ENCODE peak calls at places on chromosomes 7 and 10, in six cellular contexts. One of them, this sample, is unnamed.

GRCh38 chr7:16599860-16600259 is 45.7 kb downstream of the ANKMY2 start:
- DNase-seq in H1: no peak
- DNase-seq in neuronal stem cell: no peak
- DNase-seq in IMR-90: no peak
- DNase-seq in H9: no peak
- DNase-seq in trophoblast cell: no peak
- DNase-seq in this sample: no peak

GRCh38 chr7:127396184-127396583 is 3.7 kb upstream of the ZNF800 start:
- DNase-seq in IMR-90: no peak
- DNase-seq in H9: peak; percentile 33
- DNase-seq in trophoblast cell: peak; percentile 48
- DNase-seq in H1: no peak
- DNase-seq in neuronal stem cell: no peak
- DNase-seq in this sample: peak; percentile 45

GRCh38 chr7:141158562-141158961 is 84.7 kb downstream of the TMEM178B start:
- DNase-seq in neuronal stem cell: no peak
- DNase-seq in trophoblast cell: peak; percentile 76
- DNase-seq in H9: peak; percentile 50
- DNase-seq in IMR-90: peak; percentile 94
- DNase-seq in H1: no peak
- DNase-seq in this sample: peak; percentile 86

GRCh38 chr7:80686576-80686975 is 48.1 kb downstream of the CD36 start:
- DNase-seq in H1: no peak
- DNase-seq in trophoblast cell: no peak
- DNase-seq in IMR-90: peak; percentile 68
- DNase-seq in neuronal stem cell: no peak
- DNase-seq in H9: no peak
- DNase-seq in this sample: no peak

GRCh38 chr10:130875116-130875515 is 436.4 kb downstream of the TCERG1L start:
- DNase-seq in IMR-90: no peak
- DNase-seq in H9: no peak
- DNase-seq in neuronal stem cell: no peak
- DNase-seq in trophoblast cell: no peak
- DNase-seq in H1: no peak
- DNase-seq in this sample: no peak

GRCh38 chr10:63384675-63385074 is 81.1 kb downstream of the JMJD1C start:
- DNase-seq in neuronal stem cell: no peak
- DNase-seq in H9: no peak
- DNase-seq in IMR-90: no peak
- DNase-seq in trophoblast cell: no peak
- DNase-seq in H1: no peak
- DNase-seq in this sample: no peak

GRCh38 chr7:43004076-43004475 is 71.9 kb downstream of the MRPL32 start:
- DNase-seq in H9: no peak
- DNase-seq in trophoblast cell: no peak
- DNase-seq in IMR-90: no peak
- DNase-seq in neuronal stem cell: no peak
- DNase-seq in H1: no peak
- DNase-seq in this sample: peak; percentile 14

GRCh38 chr7:44615149-44615611 is 8.8 kb downstream of the OGDH start:
- DNase-seq in neuronal stem cell: no peak
- DNase-seq in IMR-90: peak; percentile 48
- DNase-seq in H1: no peak
- DNase-seq in trophoblast cell: peak; percentile 12
- DNase-seq in H9: no peak
- DNase-seq in this sample: peak; percentile 54

GRCh38 chr7:136480875-136481274 is 387.6 kb upstream of the CHRM2 start:
- DNase-seq in IMR-90: no peak
- DNase-seq in neuronal stem cell: no peak
- DNase-seq in trophoblast cell: no peak
- DNase-seq in H1: no peak
- DNase-seq in H9: no peak
- DNase-seq in this sample: no peak

GRCh38 chr7:26620352-26620751 is 244.0 kb downstream of the SKAP2 start:
- DNase-seq in IMR-90: no peak
- DNase-seq in H9: peak; percentile 78
- DNase-seq in H1: peak; percentile 74
- DNase-seq in neuronal stem cell: no peak
- DNase-seq in trophoblast cell: peak; percentile 71
- DNase-seq in this sample: peak; percentile 29

GRCh38 chr10:101080933-101081546 is 19.3 kb downstream of the KAZALD1 start:
- DNase-seq in H1: no peak
- DNase-seq in trophoblast cell: no peak
- DNase-seq in H9: peak; percentile 61
- DNase-seq in IMR-90: peak; percentile 29
- DNase-seq in neuronal stem cell: peak; percentile 49
- DNase-seq in this sample: peak; percentile 28

GRCh38 chr7:87354749-87355148 is 9.3 kb downstream of the CROT start:
- DNase-seq in trophoblast cell: no peak
- DNase-seq in IMR-90: peak; percentile 10
- DNase-seq in H1: no peak
- DNase-seq in neuronal stem cell: peak; percentile 41
- DNase-seq in H9: no peak
- DNase-seq in this sample: no peak

GRCh38 chr10:14456870-14457266 is 126.1 kb upstream of the FRMD4A start:
- DNase-seq in H1: no peak
- DNase-seq in IMR-90: no peak
- DNase-seq in neuronal stem cell: no peak
- DNase-seq in trophoblast cell: no peak
- DNase-seq in H9: no peak
- DNase-seq in this sample: no peak

GRCh38 chr10:129963831-129964501 is at the start of gene EBF3:
- DNase-seq in H9: peak; percentile 86
- DNase-seq in neuronal stem cell: peak; percentile 91
- DNase-seq in IMR-90: peak; percentile 50
- DNase-seq in H1: peak; percentile 91
- DNase-seq in trophoblast cell: peak; percentile 58
- DNase-seq in this sample: peak; percentile 78

GRCh38 chr10:99965700-99966099 is 44.0 kb downstream of the DNMBP start:
- DNase-seq in H1: no peak
- DNase-seq in trophoblast cell: peak; percentile 49
- DNase-seq in neuronal stem cell: no peak
- DNase-seq in IMR-90: no peak
- DNase-seq in H9: no peak
- DNase-seq in this sample: peak; percentile 72

GRCh38 chr10:78913219-78914059 is 155.3 kb upstream of the ZMIZ1 start:
- DNase-seq in H1: peak; percentile 72
- DNase-seq in neuronal stem cell: peak; percentile 73
- DNase-seq in H9: peak; percentile 68
- DNase-seq in trophoblast cell: no peak
- DNase-seq in IMR-90: no peak
- DNase-seq in this sample: no peak

GRCh38 chr7:6730343-6730633 is 23.5 kb upstream of the ZNF12 start:
- DNase-seq in trophoblast cell: no peak
- DNase-seq in IMR-90: peak; percentile 33
- DNase-seq in H9: no peak
- DNase-seq in H1: no peak
- DNase-seq in neuronal stem cell: no peak
- DNase-seq in this sample: no peak

GRCh38 chr7:8168336-8168735 is 93.6 kb downstream of the ICA1 start:
- DNase-seq in H1: no peak
- DNase-seq in neuronal stem cell: no peak
- DNase-seq in H9: no peak
- DNase-seq in IMR-90: no peak
- DNase-seq in trophoblast cell: no peak
- DNase-seq in this sample: no peak

GRCh38 chr7:55192718-55193117 is 172.4 kb upstream of the LANCL2 start:
- DNase-seq in neuronal stem cell: no peak
- DNase-seq in H9: peak; percentile 20
- DNase-seq in H1: peak; percentile 30
- DNase-seq in IMR-90: peak; percentile 88
- DNase-seq in trophoblast cell: no peak
- DNase-seq in this sample: peak; percentile 66

GRCh38 chr7:20385121-20385520 is 54.4 kb downstream of the ITGB8 start:
- DNase-seq in neuronal stem cell: no peak
- DNase-seq in IMR-90: peak; percentile 89
- DNase-seq in H9: no peak
- DNase-seq in trophoblast cell: no peak
- DNase-seq in H1: no peak
- DNase-seq in this sample: peak; percentile 15

GRCh38 chr10:22268503-22268902 is 47.7 kb upstream of the COMMD3 start:
- DNase-seq in neuronal stem cell: no peak
- DNase-seq in trophoblast cell: no peak
- DNase-seq in H9: no peak
- DNase-seq in IMR-90: no peak
- DNase-seq in H1: no peak
- DNase-seq in this sample: no peak

GRCh38 chr10:10589540-10589939 is 428.1 kb upstream of the CELF2 start:
- DNase-seq in trophoblast cell: peak; percentile 1
- DNase-seq in H9: no peak
- DNase-seq in H1: no peak
- DNase-seq in neuronal stem cell: no peak
- DNase-seq in IMR-90: peak; percentile 92
- DNase-seq in this sample: peak; percentile 86

GRCh38 chr7:128389085-128389814 is 20.5 kb downstream of the IMPDH1 start:
- DNase-seq in neuronal stem cell: peak; percentile 61
- DNase-seq in IMR-90: no peak
- DNase-seq in trophoblast cell: no peak
- DNase-seq in H9: peak; percentile 55
- DNase-seq in H1: no peak
- DNase-seq in this sample: no peak

GRCh38 chr10:110368002-110368401 is 63.3 kb upstream of the SMNDC1 start:
- DNase-seq in neuronal stem cell: no peak
- DNase-seq in H1: no peak
- DNase-seq in trophoblast cell: no peak
- DNase-seq in H9: no peak
- DNase-seq in IMR-90: peak; percentile 61
- DNase-seq in this sample: peak; percentile 62

GRCh38 chr10:131006458-131007256 is 304.9 kb downstream of the TCERG1L start:
- DNase-seq in H1: no peak
- DNase-seq in H9: no peak
- DNase-seq in neuronal stem cell: no peak
- DNase-seq in trophoblast cell: no peak
- DNase-seq in IMR-90: no peak
- DNase-seq in this sample: no peak

GRCh38 chr7:114851406-114852025 is 70.4 kb upstream of the MDFIC start:
- DNase-seq in neuronal stem cell: no peak
- DNase-seq in trophoblast cell: no peak
- DNase-seq in H9: no peak
- DNase-seq in IMR-90: no peak
- DNase-seq in H1: no peak
- DNase-seq in this sample: no peak
- H3K14ac ChIP-seq in neuronal stem cell: no peak overlapping the region
- H3K14ac ChIP-seq in trophoblast cell: no peak overlapping the region
- H3K14ac ChIP-seq in H9: no peak overlapping the region
- H3K14ac ChIP-seq in IMR-90: no peak overlapping the region
- H3K14ac ChIP-seq in H1: no peak overlapping the region
- H3K14ac ChIP-seq in this sample: no peak overlapping the region

DNA sequence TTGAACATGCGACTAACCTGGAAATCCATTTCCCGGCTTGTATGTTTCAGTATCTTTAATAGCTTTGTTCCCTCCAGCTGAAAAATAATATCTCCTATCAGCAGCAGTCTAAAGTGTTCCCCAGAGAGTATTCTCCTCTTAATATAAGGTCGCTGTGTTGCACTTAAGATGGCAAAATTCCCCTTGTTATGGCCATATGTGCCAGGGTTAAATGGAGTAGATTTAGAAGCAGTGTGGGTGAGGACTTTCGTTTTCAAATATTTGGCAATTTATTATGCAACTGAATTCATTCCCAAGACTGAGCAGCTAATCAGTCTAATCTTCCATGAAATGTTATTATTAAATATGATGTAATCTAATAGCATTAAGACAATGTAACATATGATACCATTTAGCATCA is 54.9 kb upstream of the ZPBP start:
- DNase-seq in H9: no peak
- DNase-seq in H1: no peak
- DNase-seq in neuronal stem cell: no peak
- DNase-seq in trophoblast cell: no peak
- DNase-seq in IMR-90: no peak
- DNase-seq in this sample: no peak
- H3K14ac ChIP-seq in H9: no peak overlapping the region
- H3K14ac ChIP-seq in H1: no peak overlapping the region
- H3K14ac ChIP-seq in neuronal stem cell: no peak overlapping the region
- H3K14ac ChIP-seq in trophoblast cell: no peak overlapping the region
- H3K14ac ChIP-seq in IMR-90: no peak overlapping the region
- H3K14ac ChIP-seq in this sample: no peak overlapping the region

GRCh38 chr7:157991761-157992160 is 595.9 kb downstream of the PTPRN2 start:
- DNase-seq in H1: no peak
- DNase-seq in H9: no peak
- DNase-seq in neuronal stem cell: no peak
- DNase-seq in trophoblast cell: no peak
- DNase-seq in IMR-90: no peak
- DNase-seq in this sample: no peak
- H3K14ac ChIP-seq in H1: no peak overlapping the region
- H3K14ac ChIP-seq in H9: no peak overlapping the region
- H3K14ac ChIP-seq in neuronal stem cell: no peak overlapping the region
- H3K14ac ChIP-seq in trophoblast cell: no peak overlapping the region
- H3K14ac ChIP-seq in IMR-90: no peak overlapping the region
- H3K14ac ChIP-seq in this sample: no peak overlapping the region

GRCh38 chr10:132685121-132685891 is 100.6 kb downstream of the NKX6-2 start:
- DNase-seq in IMR-90: peak; percentile 58
- DNase-seq in neuronal stem cell: no peak
- DNase-seq in H1: no peak
- DNase-seq in H9: peak; percentile 22
- DNase-seq in trophoblast cell: no peak
- DNase-seq in this sample: peak; percentile 74

GRCh38 chr10:132687893-132688579 is 97.9 kb downstream of the NKX6-2 start:
- DNase-seq in H1: no peak
- DNase-seq in trophoblast cell: no peak
- DNase-seq in H9: peak; percentile 21
- DNase-seq in IMR-90: no peak
- DNase-seq in neuronal stem cell: no peak
- DNase-seq in this sample: no peak

GRCh38 chr10:132688580-132689420 is 97.1 kb downstream of the NKX6-2 start:
- DNase-seq in IMR-90: no peak
- DNase-seq in neuronal stem cell: no peak
- DNase-seq in trophoblast cell: no peak
- DNase-seq in H9: peak; percentile 14
- DNase-seq in H1: no peak
- DNase-seq in this sample: no peak

GRCh38 chr10:132685921-132686680 is 99.8 kb downstream of the NKX6-2 start:
- DNase-seq in IMR-90: no peak
- DNase-seq in neuronal stem cell: no peak
- DNase-seq in H1: no peak
- DNase-seq in trophoblast cell: no peak
- DNase-seq in H9: peak; percentile 18
- DNase-seq in this sample: no peak

DNA sequence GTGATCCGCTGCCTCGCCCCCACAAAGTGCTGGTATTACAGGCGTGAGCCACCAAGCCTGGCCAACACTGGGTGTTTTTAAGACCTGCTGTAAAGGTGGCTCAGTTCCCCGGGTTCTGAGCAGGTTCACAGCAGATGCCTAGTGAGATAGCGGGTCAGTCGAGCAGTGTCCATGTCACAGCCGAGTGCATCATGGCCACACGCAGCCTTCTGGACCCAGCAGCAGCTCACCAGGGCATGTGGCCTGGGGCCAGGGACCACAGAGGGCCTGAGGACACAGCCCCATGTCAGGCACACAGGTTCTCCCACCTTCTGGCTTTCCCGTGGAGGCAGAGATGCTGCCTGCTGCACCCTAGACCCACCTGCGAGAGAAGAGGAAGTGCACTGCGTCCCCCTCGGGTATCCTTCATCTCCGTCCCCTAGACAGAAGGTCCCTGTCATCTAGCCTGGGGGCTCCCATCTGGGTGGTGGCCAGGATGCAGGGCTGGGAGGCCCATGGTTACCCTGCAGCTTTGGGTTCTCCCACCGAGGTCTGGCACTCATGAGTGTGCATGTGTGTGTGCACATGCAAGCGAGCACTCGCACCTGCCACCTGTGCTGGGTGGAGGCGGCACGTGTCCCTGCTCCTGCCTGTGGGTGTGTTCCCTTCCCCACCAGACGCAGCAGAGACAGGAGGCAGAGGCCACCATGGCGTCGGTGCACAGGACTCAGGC is 98.6 kb downstream of the NKX6-2 start:
- DNase-seq in trophoblast cell: no peak
- DNase-seq in IMR-90: no peak
- DNase-seq in neuronal stem cell: no peak
- DNase-seq in H1: no peak
- DNase-seq in H9: peak; percentile 21
- DNase-seq in this sample: no peak
- H3K14ac ChIP-seq in trophoblast cell: no peak overlapping the region
- H3K14ac ChIP-seq in IMR-90: no peak overlapping the region
- H3K14ac ChIP-seq in neuronal stem cell: peak overlapping the region; percentile 97
- H3K14ac ChIP-seq in H1: no peak overlapping the region
- H3K14ac ChIP-seq in H9: no peak overlapping the region
- H3K14ac ChIP-seq in this sample: no peak overlapping the region

This sample was measured in mesenchymal stem cell.